ENCODE peak calls at places on chromosomes 11 and 22, in ten cellular contexts. V, D, L, N, Z, O, Y, A, K and S are unnamed samples.

GRCh38 chr11:85718991-85719807 is 33.2 kb upstream of the CCDC89 start:
- DNase-seq in V (no peak), A (no peak), Y (peak), K (no peak), D (peak), L (peak), Z (no peak), N (peak), O (peak), S (peak)

GRCh38 chr11:101453682-101454081 is 130.1 kb downstream of the TRPC6 start:
- DNase-seq in Y (no peak), A (no peak), K (no peak), V (no peak), L (no peak), Z (no peak), O (no peak), D (peak), N (no peak), S (no peak)

GRCh38 chr22:28674121-28674563 is 5.5 kb downstream of the TTC28 start:
- DNase-seq in A (no peak), Z (no peak), V (no peak), D (peak), N (no peak), L (peak), Y (peak), K (no peak), O (no peak), S (no peak)

GRCh38 chr11:76380161-76380976 is 563 bp downstream of the THAP12 start:
- DNase-seq in O (peak), Y (no peak), N (peak), V (peak), L (peak), A (no peak), Z (peak), D (peak), K (peak), S (peak)

GRCh38 chr11:123034587-123034986 is 27.3 kb downstream of the HSPA8 start:
- DNase-seq in D (no peak), O (no peak), A (no peak), K (no peak), N (no peak), L (no peak), V (no peak), Y (no peak), Z (no peak), S (no peak)

GRCh38 chr11:60918941-60919275 is 5.0 kb downstream of the TMEM109 start:
- DNase-seq in L (no peak), K (no peak), V (no peak), O (peak), Y (no peak), A (no peak), D (peak), Z (no peak), N (no peak), S (no peak)

GRCh38 chr22:36881504-36882245 is 20.9 kb downstream of the NCF4 start:
- DNase-seq in A (no peak), O (no peak), L (no peak), Z (no peak), V (no peak), Y (no peak), N (no peak), D (no peak), K (no peak), S (no peak)

GRCh38 chr11:60127311-60127811 is 38.9 kb downstream of the MS4A2 start:
- DNase-seq in N (no peak), A (no peak), Y (no peak), V (no peak), D (peak), K (no peak), L (peak), O (no peak), Z (no peak), S (no peak)

GRCh38 chr22:41339823-41340222 is 38.5 kb downstream of the ZC3H7B start:
- DNase-seq in N (no peak), A (no peak), V (no peak), D (no peak), L (no peak), K (no peak), O (no peak), Z (no peak), Y (no peak), S (no peak)

GRCh38 chr11:35514481-35514880 is 10.9 kb downstream of the PAMR1 start:
- DNase-seq in K (no peak), A (no peak), O (no peak), Y (no peak), V (no peak), L (no peak), N (no peak), D (no peak), Z (no peak), S (no peak)